ENCODE peak calls at places on chromosomes 6 and 20, in four cellular contexts. U is breast epithelium, H is pancreas, P is Calu3. N is an unnamed sample.

GRCh38 chr20:38131588-38132121 is 33.4 kb downstream of the TGM2 start:
- DNase-seq in U (no peak), H (no peak), P (no peak), N (no peak)

GRCh38 chr6:16651871-16652270 is 109.4 kb downstream of the ATXN1 start:
- DNase-seq in U (no peak), P (no peak), H (no peak), N (no peak)

GRCh38 chr20:57397693-57398108 is 6.5 kb downstream of the RBM38 start:
- DNase-seq in U (no peak), H (no peak), P (no peak), N (no peak)

GRCh38 chr6:155174576-155175174 is 89.1 kb upstream of the CLDN20 start:
- DNase-seq in H (peak; percentile 45), U (peak; percentile 37), P (peak; percentile 70), N (peak; percentile 23)

GRCh38 chr6:156949376-156949775 is 172.2 kb downstream of the ARID1B start:
- DNase-seq in H (no peak), U (no peak), P (peak; percentile 41), N (no peak)

GRCh38 chr6:157629220-157629619 is 193.8 kb upstream of the SNX9 start:
- DNase-seq in U (no peak), H (no peak), P (no peak), N (no peak)

GRCh38 chr20:1895674-1896496 is 678 bp downstream of the SIRPA start:
- DNase-seq in H (peak; percentile 27), U (peak; percentile 57), P (peak; percentile 34), N (no peak)

GRCh38 chr6:73898599-73898998 is 202.6 kb downstream of the CD109 start:
- DNase-seq in P (no peak), U (no peak), H (no peak), N (no peak)

GRCh38 chr20:22052025-22052527 is 346.6 kb downstream of the PAX1 start:
- DNase-seq in H (no peak), U (no peak), P (no peak), N (no peak)

GRCh38 chr20:60206259-60206658 is 248.0 kb downstream of the CDH26 start:
- DNase-seq in P (peak; percentile 8), H (no peak), U (no peak), N (no peak)

GRCh38 chr6:20056350-20056992 is 155.8 kb downstream of the MBOAT1 start:
- DNase-seq in P (peak; percentile 43), U (no peak), H (no peak), N (no peak)

GRCh38 chr6:45206793-45207492 is 121.2 kb upstream of the RUNX2 start:
- DNase-seq in U (no peak), H (no peak), P (no peak), N (no peak)

GRCh38 chr20:24948939-24949679 is at the start of gene CST7:
- DNase-seq in P (no peak), H (peak; percentile 26), U (no peak), N (no peak)

GRCh38 chr20:831251-831650 is 2.3 kb upstream of the FAM110A start:
- DNase-seq in P (no peak), H (no peak), U (no peak), N (no peak)

GRCh38 chr20:20491110-20491783 is 123.3 kb downstream of the INSM1 start:
- DNase-seq in U (no peak), H (no peak), P (no peak), N (no peak)

GRCh38 chr20:47989957-47990356 is 204.7 kb upstream of the SULF2 start:
- DNase-seq in P (peak; percentile 29), H (no peak), U (peak; percentile 49), N (no peak)

GRCh38 chr6:23633986-23634385 is 492.0 kb upstream of the NRSN1 start:
- DNase-seq in H (no peak), U (no peak), P (no peak), N (peak; percentile 8)

GRCh38 chr6:157666721-157667120 is 156.3 kb upstream of the SNX9 start:
- DNase-seq in P (no peak), U (no peak), H (no peak), N (no peak)

GRCh38 chr6:37160922-37161778 is 8.8 kb upstream of the PIM1 start:
- DNase-seq in U (no peak), P (no peak), H (no peak), N (no peak)

GRCh38 chr6:89693207-89693606 is 54.7 kb upstream of the LYRM2 start:
- DNase-seq in H (no peak), P (no peak), U (no peak), N (no peak)

GRCh38 chr20:61494763-61495595 is 242.9 kb downstream of the CDH4 start:
- DNase-seq in U (no peak), H (no peak), P (no peak), N (no peak)

GRCh38 chr6:83824388-83824801 is 28.8 kb upstream of the RIPPLY2 start:
- DNase-seq in P (no peak), H (no peak), U (no peak), N (no peak)

GRCh38 chr6:21856844-21857243 is 263.3 kb downstream of the SOX4 start:
- DNase-seq in H (no peak), P (no peak), U (no peak), N (no peak)

GRCh38 chr20:38751360-38751976 is 3.2 kb downstream of the ACTR5 start:
- DNase-seq in U (no peak), H (no peak), P (peak; percentile 52), N (no peak)

GRCh38 chr6:161374971-161375873 is 101.4 kb upstream of the AGPAT4 start:
- DNase-seq in H (peak; percentile 50), U (peak; percentile 34), P (peak; percentile 72), N (peak; percentile 30)

GRCh38 chr6:2433686-2434085 is 188.3 kb upstream of the GMDS start:
- DNase-seq in P (no peak), H (no peak), U (no peak), N (no peak)

GRCh38 chr6:125294036-125294435 is 7.7 kb downstream of the HDDC2 start:
- DNase-seq in H (no peak), P (no peak), U (no peak), N (no peak)

GRCh38 chr20:38148328-38149102 is 16.6 kb downstream of the TGM2 start:
- DNase-seq in H (no peak), U (no peak), P (no peak), N (no peak)

N was measured in occipital lobe.